ENCODE peak calls at places on chromosome 17, in four cellular contexts. Y is HCT116, W is K562, K is endothelial cell of umbilical vein. E is an unnamed sample.
A peak's percentile ranks its signal among the peaks of the same experiment; 100 is the strongest.

GRCh38 chr17:74042744-74043486 is 160.6 kb upstream of the RPL38 start:
- DNase-seq in Y (peak; percentile 91), W (no peak), K (no peak), E (no peak)

GRCh38 chr17:7068268-7068667 is 11.8 kb downstream of the CLEC10A start:
- DNase-seq in Y (no peak), W (no peak), K (no peak), E (no peak)

GRCh38 chr17:61409301-61410099 is 9.9 kb downstream of the TBX2 start:
- DNase-seq in Y (peak; percentile 36), W (peak; percentile 83), K (no peak), E (no peak)

GRCh38 chr17:46125831-46126230 is 67.4 kb downstream of the KANSL1 start:
- DNase-seq in Y (no peak), W (no peak), K (no peak), E (no peak)

GRCh38 chr17:77476920-77477805 is 336.4 kb downstream of the SEC14L1 start:
- DNase-seq in Y (no peak), W (no peak), K (peak; percentile 30), E (no peak)

GRCh38 chr17:39200957-39201510 is 951 bp downstream of the RPL19 start:
- DNase-seq in Y (no peak), W (no peak), K (no peak), E (no peak)

GRCh38 chr17:21253646-21254441 is 634 bp upstream of the NATD1 start:
- DNase-seq in Y (no peak), W (no peak), K (no peak), E (no peak)

GRCh38 chr17:30550512-30551273 is 73.5 kb downstream of the GOSR1 start:
- DNase-seq in Y (peak; percentile 40), W (peak; percentile 54), K (no peak), E (no peak)

GRCh38 chr17:64315032-64315490 is 52.0 kb upstream of the TEX2 start:
- DNase-seq in Y (no peak), W (no peak), K (peak; percentile 90), E (no peak)

GRCh38 chr17:49031965-49032928 is 35.1 kb downstream of the IGF2BP1 start:
- DNase-seq in Y (peak; percentile 82), W (peak; percentile 85), K (peak; percentile 80), E (peak; percentile 75)

GRCh38 chr17:236641-237405 is 55.4 kb upstream of the DOC2B start:
- DNase-seq in Y (no peak), W (no peak), K (no peak), E (no peak)

GRCh38 chr17:78915872-78916632 is 9.1 kb downstream of the TIMP2 start:
- DNase-seq in Y (peak; percentile 33), W (no peak), K (peak; percentile 46), E (no peak)

GRCh38 chr17:39861235-39861634 is 2.9 kb downstream of the IKZF3 start:
- DNase-seq in Y (no peak), W (no peak), K (no peak), E (no peak)

GRCh38 chr17:34312080-34312479 is 7.2 kb upstream of the CCL8 start:
- DNase-seq in Y (no peak), W (no peak), K (no peak), E (no peak)

GRCh38 chr17:39996789-39997188 is 16.2 kb downstream of the PSMD3 start:
- DNase-seq in Y (no peak), W (no peak), K (no peak), E (no peak)

GRCh38 chr17:74864866-74865395 is 5.2 kb upstream of the GRIN2C start:
- DNase-seq in Y (peak; percentile 44), W (peak; percentile 79), K (peak; percentile 63), E (no peak)

GRCh38 chr17:27244481-27245223 is 49.3 kb upstream of the WSB1 start:
- DNase-seq in Y (no peak), W (no peak), K (peak; percentile 66), E (peak; percentile 97)

GRCh38 chr17:81865733-81866439 is 5.3 kb downstream of the ARHGDIA start:
- DNase-seq in Y (no peak), W (no peak), K (no peak), E (no peak)

GRCh38 chr17:83085103-83085502 is 5.7 kb downstream of the METRNL start:
- DNase-seq in Y (no peak), W (no peak), K (no peak), E (no peak)

GRCh38 chr17:66951605-66951953 is 12.9 kb upstream of the CACNG4 start:
- DNase-seq in Y (no peak), W (no peak), K (no peak), E (no peak)

GRCh38 chr17:17749921-17750320 is 68.7 kb downstream of the RAI1 start:
- DNase-seq in Y (peak; percentile 42), W (peak; percentile 69), K (peak; percentile 65), E (no peak)

GRCh38 chr17:70905796-70906195 is 736.5 kb downstream of the KCNJ2 start:
- DNase-seq in Y (peak; percentile 21), W (no peak), K (no peak), E (no peak)

GRCh38 chr17:63859257-63859656 is 14.2 kb downstream of the CSH2 start:
- DNase-seq in Y (no peak), W (no peak), K (no peak), E (no peak)

GRCh38 chr17:60330731-60331130 is 61.2 kb downstream of the USP32 start:
- DNase-seq in Y (no peak), W (no peak), K (no peak), E (no peak)

GRCh38 chr17:66422181-66422580 is 119.8 kb downstream of the PRKCA start:
- DNase-seq in Y (no peak), W (no peak), K (no peak), E (no peak)

GRCh38 chr17:50719924-50720805 is 762 bp downstream of the LUC7L3 start:
- DNase-seq in Y (no peak), W (no peak), K (no peak), E (no peak)

GRCh38 chr17:50710650-50711049 is 2.9 kb upstream of the ANKRD40 start:
- DNase-seq in Y (no peak), W (no peak), K (no peak), E (no peak)

GRCh38 chr17:50712641-50713296 is 5.1 kb upstream of the ANKRD40 start:
- DNase-seq in Y (no peak), W (no peak), K (no peak), E (no peak)

GRCh38 chr17:50719144-50719923 is at the start of gene LUC7L3:
- DNase-seq in Y (peak; percentile 93), W (peak; percentile 97), K (peak; percentile 96), E (no peak)

GRCh38 chr17:50715471-50715870 is 3.9 kb upstream of the LUC7L3 start:
- DNase-seq in Y (no peak), W (no peak), K (no peak), E (no peak)
- H3K9ac ChIP-seq in Y (no peak overlapping the region), W (no peak overlapping the region), K (no peak overlapping the region), E (no peak overlapping the region)

DNA sequence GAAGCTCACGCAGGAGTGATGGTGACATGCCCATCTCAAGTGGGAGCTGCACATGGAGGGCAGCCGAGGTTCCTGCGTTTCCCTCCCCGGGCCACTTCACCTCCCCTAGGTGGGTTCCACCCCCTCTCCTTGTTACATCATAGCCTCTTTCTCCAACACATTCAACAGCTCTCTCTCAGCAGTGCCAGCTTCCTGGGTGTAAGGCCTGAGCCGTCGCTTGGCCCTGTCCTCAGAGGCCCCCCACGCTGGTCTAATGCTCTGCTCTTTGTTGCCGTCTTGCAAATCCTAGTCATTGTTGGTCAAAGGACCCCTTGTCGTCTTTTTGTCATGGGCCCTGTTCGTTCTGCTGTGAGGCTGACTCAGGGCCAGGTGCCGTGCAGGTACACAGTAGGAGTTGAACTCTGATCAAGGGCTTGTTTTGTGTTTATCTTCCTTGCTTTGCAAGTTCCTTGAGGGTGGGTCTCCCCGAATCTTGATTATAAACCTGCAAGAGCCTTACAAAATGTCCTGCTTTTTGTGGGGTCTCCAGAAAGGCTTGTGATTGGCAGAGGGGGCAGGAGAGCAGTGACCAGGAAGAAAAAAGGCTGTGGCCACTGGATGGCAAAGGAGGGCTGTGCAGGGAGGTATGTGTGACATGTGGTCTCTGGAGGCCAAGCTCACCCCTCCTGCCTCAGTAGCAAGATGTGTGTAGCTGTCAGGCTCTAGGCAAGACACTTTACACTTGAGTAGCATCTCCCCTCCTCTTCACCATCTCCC is 136.6 kb downstream of the CCDC182 start:
- DNase-seq in Y (no peak), W (no peak), K (no peak), E (no peak)
- H3K27ac ChIP-seq in Y (no peak overlapping the region), W (no peak overlapping the region), K (no peak overlapping the region), E (no peak overlapping the region)

GRCh38 chr17:8680402-8680801 is 49.9 kb upstream of the MYH10 start:
- DNase-seq in Y (no peak), W (no peak), K (no peak), E (no peak)

GRCh38 chr17:8683355-8683754 is 52.8 kb upstream of the MYH10 start:
- DNase-seq in Y (no peak), W (no peak), K (no peak), E (no peak)

GRCh38 chr17:8680850-8681174 is 50.3 kb upstream of the MYH10 start:
- DNase-seq in Y (no peak), W (no peak), K (no peak), E (no peak)

GRCh38 chr17:8679136-8679535 is 48.6 kb upstream of the MYH10 start:
- DNase-seq in Y (no peak), W (no peak), K (no peak), E (no peak)

DNA sequence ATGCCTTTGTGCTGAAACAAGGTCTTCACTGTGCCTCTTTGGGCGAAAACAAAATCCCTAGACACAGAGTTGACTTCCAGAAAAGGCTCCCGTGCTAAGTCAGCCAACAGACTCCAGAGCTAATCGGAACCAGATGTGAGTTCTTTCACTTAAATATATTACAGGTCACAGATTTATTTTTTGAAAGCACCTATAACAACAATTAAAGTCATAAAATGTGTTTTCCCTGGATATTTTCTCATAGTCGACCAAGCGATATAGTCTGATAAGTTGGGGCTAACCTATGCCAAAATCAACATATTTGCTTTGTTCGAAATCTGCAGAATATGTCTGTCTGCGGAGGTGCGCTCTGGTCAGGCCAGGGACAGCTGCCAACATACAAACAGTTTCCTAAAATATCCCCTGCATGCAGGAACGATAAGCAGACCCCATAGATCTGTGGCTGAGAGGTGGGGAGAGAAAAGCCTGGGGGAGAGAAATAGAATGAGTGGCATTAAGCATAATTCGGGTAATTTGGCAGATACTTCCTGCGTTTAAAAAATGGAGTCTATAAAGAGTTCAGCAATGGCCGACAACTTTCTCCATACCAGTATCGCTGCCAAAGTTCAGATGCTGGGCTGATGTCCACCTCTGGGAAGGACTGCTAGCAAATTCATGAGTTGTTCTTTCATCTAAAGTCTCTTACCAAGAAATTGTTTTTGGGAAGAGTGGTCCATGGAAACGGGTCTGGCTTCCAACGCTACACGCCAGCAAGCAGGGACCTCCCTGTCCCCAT is 50.8 kb upstream of the MYH10 start:
- DNase-seq in Y (no peak), W (no peak), K (peak; percentile 98), E (no peak)
- TF ChIP-seq POLR2AphosphoS5 in Y (no peak), W (no peak), K (no peak), E (no peak)

DNA sequence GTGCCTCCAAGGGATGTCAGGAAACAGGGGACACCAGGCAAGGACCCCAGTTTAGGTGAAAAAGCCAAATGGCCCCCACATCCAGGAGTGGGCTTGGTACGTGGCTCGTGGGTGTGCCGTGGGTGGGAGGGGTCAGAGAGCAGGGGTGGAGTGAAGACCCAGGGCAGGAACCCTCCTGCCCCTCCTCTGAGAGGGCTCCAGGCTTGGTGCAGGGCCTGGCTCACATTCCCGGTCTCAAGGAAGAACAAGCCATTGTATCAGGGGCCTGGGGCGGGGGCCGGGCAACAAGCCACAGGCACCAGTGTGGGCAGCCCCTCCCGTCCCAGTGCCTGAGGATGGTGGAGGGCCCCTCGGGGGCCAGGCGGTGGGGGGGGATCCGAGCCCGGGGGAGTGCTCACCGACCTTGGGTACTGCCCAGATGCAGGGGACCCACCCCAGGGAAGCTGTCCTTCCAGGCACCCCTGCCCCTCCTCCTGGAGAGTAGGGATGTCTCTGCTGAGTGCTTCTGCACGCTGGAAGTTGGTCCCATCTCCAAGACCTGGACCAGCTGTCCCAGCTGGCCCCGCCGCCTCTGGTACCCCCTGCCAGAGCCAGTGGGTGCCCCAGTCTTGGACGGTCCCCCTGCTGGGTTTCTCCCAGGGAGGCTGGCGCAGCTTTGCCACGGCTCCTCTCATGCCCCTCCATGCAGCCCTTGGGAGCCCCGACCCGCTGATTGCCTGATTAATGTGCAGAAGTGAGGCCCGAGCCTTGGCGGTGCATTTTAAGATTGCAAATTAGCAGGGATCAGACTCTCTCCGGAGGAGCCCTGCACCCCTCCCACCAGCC is 83.7 kb downstream of the RTN4RL1 start:
- DNase-seq in Y (no peak), W (no peak), K (no peak), E (no peak)
- H3K9ac ChIP-seq in Y (no peak overlapping the region), W (no peak overlapping the region), K (no peak overlapping the region), E (no peak overlapping the region)

E was measured in SK-N-MC.